ENCODE peak calls at places on chromosome 6, in eight cellular contexts. D is lower leg skin, U is psoas muscle, Y is thoracic aorta, W is retinal pigment epithelial cell, G is A549, C is AG09309, H is tibial artery. A is an unnamed sample.

GRCh38 chr6:25619222-25619621 is 32.8 kb upstream of the SCGN start:
- DNase-seq in Y (no peak), G (no peak), C (no peak), H (no peak), W (no peak), U (no peak), D (no peak), A (no peak)

GRCh38 chr6:41200296-41200900 is 551 bp downstream of the TREML2 start:
- DNase-seq in D (no peak), U (no peak), C (no peak), Y (no peak), W (no peak), G (no peak), H (peak), A (no peak)

GRCh38 chr6:144745434-144745833 is 460.3 kb downstream of the UTRN start:
- DNase-seq in D (no peak), Y (no peak), G (no peak), U (no peak), H (no peak), C (no peak), W (no peak), A (no peak)

GRCh38 chr6:134099770-134100169 is 47.3 kb upstream of the SLC2A12 start:
- DNase-seq in H (no peak), G (no peak), W (no peak), C (no peak), U (no peak), Y (no peak), D (no peak), A (no peak)

GRCh38 chr6:147087641-147088040 is 116.6 kb upstream of the STXBP5 start:
- DNase-seq in Y (no peak), C (no peak), U (no peak), W (no peak), H (no peak), G (no peak), D (no peak), A (no peak)

GRCh38 chr6:41892921-41893564 is 2.1 kb downstream of the USP49 start:
- DNase-seq in U (no peak), G (no peak), D (no peak), W (no peak), Y (no peak), H (no peak), C (no peak), A (no peak)

GRCh38 chr6:144619983-144620382 is 334.8 kb downstream of the UTRN start:
- DNase-seq in Y (no peak), W (no peak), C (no peak), D (no peak), H (no peak), U (no peak), G (no peak), A (no peak)

GRCh38 chr6:144482142-144482541 is 197.0 kb downstream of the UTRN start:
- DNase-seq in H (peak), U (peak), W (peak), Y (peak), D (peak), C (peak), G (peak), A (peak)

GRCh38 chr6:161369339-161369738 is 95.5 kb upstream of the AGPAT4 start:
- DNase-seq in Y (no peak), H (no peak), G (peak), U (no peak), C (peak), D (no peak), W (peak), A (peak)

GRCh38 chr6:123534264-123534663 is 102.5 kb downstream of the TRDN start:
- DNase-seq in D (no peak), G (no peak), H (no peak), W (no peak), Y (no peak), C (no peak), U (no peak), A (no peak)

GRCh38 chr6:149723771-149724417 is 6.0 kb upstream of the LATS1 start:
- DNase-seq in C (no peak), Y (no peak), U (no peak), H (peak), G (peak), W (peak), D (no peak), A (no peak)

GRCh38 chr6:131761061-131761761 is 46.6 kb upstream of the ENPP1 start:
- DNase-seq in W (no peak), C (peak), U (no peak), G (no peak), D (no peak), Y (no peak), H (no peak), A (no peak)

GRCh38 chr6:72930733-72931132 is 294.6 kb downstream of the KHDC1L start:
- DNase-seq in G (no peak), Y (no peak), U (no peak), H (no peak), D (no peak), W (no peak), C (no peak), A (no peak)

GRCh38 chr6:169236545-169236944 is 17.1 kb downstream of the THBS2 start:
- DNase-seq in D (peak), G (no peak), H (no peak), C (no peak), W (no peak), Y (no peak), U (no peak), A (peak)
- TF ChIP-seq CTCF in D (no peak), G (no peak), H (no peak), C (no peak), W (no peak), Y (no peak), U (no peak), A (no peak)

DNA sequence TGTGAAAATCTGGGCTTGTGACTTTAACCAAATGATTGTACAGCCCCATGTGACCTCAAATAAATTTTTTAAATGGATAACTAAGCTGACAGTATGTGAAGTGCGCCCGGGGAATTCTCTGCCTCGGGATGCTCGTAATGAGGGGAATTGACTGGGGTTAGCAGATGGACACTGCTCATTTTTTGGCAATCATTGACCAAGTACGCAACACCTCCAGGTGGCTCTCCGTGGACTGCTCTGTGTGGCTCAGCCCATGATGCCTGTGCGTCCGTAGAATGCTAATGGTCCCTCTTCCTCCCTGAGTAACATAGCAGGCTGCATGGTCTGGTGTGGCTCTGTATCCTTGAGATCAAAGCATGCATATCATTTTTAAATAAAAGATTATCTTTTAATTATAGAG is 42.4 kb downstream of the FARS2 start:
- DNase-seq in D (no peak), G (no peak), H (no peak), U (no peak), Y (no peak), W (no peak), C (no peak), A (no peak)
- TF ChIP-seq CTCF in D (no peak), G (no peak), H (no peak), U (no peak), Y (no peak), W (no peak), C (no peak), A (no peak)

DNA sequence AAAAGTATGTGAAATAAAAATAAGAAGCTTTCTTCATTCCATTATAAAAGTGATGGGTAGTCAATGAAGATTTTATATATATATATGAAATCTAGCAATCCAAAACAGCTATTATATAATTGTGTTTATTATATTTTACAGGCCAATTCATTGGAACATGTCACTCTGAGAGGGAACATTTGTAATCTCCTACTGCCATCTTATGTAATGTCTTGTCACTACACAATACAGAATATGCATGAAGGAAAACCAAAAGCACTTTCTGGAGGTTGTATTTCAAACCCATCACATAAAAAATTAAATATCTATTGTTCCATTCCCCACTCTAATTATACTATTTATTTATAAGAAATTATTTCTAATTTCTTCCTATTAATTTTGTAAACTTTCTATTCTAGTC is 31.5 kb upstream of the IRAK1BP1 start:
- DNase-seq in H (no peak), U (no peak), D (no peak), C (no peak), G (peak), Y (no peak), W (no peak), A (no peak)
- TF ChIP-seq CTCF in H (no peak), U (no peak), D (no peak), C (peak), G (peak), Y (peak), W (no peak), A (no peak)

GRCh38 chr6:116461563-116462507 is 660 bp downstream of the CALHM6 start:
- DNase-seq in Y (no peak), C (no peak), U (peak), G (no peak), D (no peak), H (no peak), W (no peak), A (no peak)
- TF ChIP-seq CTCF in Y (no peak), C (no peak), U (no peak), G (no peak), D (no peak), H (no peak), W (no peak), A (no peak)

DNA sequence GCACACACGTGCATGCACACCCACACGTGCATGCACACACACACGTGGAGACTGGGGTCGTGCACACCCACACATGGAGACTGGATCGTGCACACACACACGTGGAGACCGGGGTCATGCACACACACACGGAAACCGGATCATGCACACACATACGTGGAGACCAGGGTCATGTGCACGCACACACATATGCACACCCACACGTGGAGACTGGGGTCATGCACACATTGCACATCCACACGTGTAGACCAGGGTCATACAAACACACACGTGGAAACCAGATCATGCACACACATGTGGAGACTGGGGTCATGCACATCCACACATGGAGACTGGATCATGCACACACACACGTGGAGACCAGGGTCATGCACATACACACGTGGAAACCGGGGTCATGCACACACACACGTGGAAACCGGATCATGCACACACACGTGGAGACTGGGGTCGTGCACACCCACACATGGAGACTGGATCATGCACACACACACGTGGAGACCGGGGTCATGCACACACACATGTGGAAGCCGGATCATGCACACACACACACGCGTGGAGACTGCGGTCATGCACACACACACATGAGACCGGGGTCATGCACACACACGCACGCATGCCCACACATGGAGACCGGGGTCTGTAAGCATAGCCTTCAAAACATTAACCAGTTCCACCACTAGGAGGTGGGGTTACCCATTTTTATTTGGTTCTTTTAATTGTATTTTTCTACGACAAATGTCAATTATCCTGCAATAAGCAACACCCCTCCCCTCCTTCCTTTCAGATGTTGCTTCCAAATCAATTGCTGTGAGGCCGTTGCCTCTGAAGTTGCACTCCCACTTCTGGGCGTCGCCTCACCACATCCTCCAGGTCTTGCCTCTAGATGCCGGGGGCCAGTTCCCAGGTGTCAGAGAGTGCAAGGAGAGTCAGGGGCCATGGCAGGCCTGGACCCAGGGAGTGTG is 95.8 kb downstream of the TMEM242 start:
- DNase-seq in Y (no peak), C (no peak), G (no peak), W (no peak), U (no peak), D (peak), H (no peak), A (no peak)
- TF ChIP-seq CTCF in Y (no peak), C (peak), G (no peak), W (peak), U (no peak), D (no peak), H (no peak), A (no peak)

GRCh38 chr6:170297577-170298330 is 6.9 kb upstream of the DLL1 start:
- DNase-seq in W (no peak), U (no peak), H (no peak), D (no peak), Y (no peak), G (no peak), C (no peak), A (no peak)

GRCh38 chr6:170298688-170299087 is 7.8 kb upstream of the DLL1 start:
- DNase-seq in G (no peak), U (no peak), Y (no peak), W (no peak), D (no peak), H (no peak), C (no peak), A (no peak)

GRCh38 chr6:170305772-170306323 is 710 bp upstream of the FAM120B start:
- DNase-seq in D (no peak), C (no peak), Y (no peak), G (no peak), H (no peak), W (no peak), U (no peak), A (no peak)

GRCh38 chr6:170296746-170297576 is 6.1 kb upstream of the DLL1 start:
- DNase-seq in U (no peak), Y (no peak), D (no peak), W (no peak), H (no peak), G (no peak), C (no peak), A (no peak)

DNA sequence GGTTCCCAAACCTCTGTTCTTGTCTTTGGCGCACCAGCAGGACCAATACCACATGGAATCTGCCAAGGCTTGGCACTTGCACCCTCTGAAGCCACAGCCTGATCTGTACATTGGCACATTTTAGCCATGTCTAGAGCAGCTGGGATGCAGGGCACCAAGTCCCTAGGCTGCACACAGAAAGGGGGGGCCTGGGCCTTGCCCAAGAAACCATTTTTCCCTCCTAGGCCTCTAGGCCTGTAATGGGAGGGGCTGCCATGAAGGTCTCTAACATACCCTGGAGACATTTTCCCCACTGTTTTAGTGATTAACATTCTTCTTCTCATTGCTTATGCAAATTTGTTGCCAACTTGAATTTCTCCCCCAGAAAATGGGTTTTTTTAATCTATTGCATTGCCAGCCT is 5.4 kb upstream of the FAM120B start:
- DNase-seq in W (no peak), U (no peak), G (no peak), H (no peak), D (no peak), C (no peak), Y (no peak), A (no peak)
- TF ChIP-seq CTCF in W (no peak), U (no peak), G (no peak), H (no peak), D (no peak), C (no peak), Y (no peak), A (no peak)

GRCh38 chr6:43951063-43951755 is 176.0 kb downstream of the MRPL14 start:
- DNase-seq in W (no peak), H (no peak), C (no peak), U (peak), D (peak), Y (no peak), G (peak), A (no peak)
- TF ChIP-seq CTCF in W (peak), H (no peak), C (peak), U (peak), D (peak), Y (no peak), G (peak), A (no peak)

DNA sequence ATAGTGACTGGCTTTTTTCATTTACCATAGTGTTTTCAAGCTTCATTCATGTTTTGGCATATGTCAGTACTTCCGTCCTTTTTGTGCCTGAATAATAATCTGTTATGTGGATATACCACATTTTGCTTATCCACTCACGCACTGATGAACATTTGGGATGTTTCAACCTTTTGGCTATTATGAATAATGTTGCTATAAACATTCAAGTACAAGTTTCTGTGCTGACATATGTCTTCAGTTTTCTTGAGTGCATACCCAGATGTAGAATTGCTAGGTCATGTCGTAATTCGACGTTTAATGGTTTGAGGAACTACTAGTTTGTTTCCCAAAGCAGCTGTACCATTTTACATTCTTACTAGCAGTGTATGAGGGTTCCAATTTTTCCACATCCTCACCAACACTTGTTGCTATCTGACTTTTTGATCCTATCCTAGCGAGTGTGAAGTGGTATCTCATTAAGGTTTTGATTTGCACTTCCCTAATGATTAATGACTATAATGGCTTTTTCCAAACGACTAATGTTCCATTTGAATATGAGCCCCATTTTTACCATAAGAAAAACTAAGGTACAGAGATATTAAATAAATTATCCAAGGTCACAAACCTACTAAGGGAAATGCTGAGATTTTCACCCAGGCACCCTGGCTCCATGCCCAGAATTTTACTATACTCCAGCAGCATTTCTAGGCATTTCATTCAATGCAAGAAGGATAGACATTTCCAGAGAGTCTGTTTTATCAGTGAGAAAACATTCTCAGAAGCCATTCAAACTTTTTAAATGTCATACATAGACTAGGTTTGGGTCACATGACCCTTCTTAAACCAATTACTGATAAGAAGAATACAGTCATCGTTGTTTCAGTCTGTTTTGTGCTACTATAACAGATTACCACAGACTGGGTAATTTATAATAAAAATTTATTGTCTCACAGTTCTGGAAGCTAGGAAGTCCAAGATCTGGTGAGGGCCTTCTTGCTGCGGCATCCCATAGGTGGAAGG is 71.1 kb upstream of the RUNX2 start:
- DNase-seq in D (no peak), C (no peak), H (no peak), G (no peak), U (no peak), Y (no peak), W (no peak), A (no peak)
- TF ChIP-seq CTCF in D (no peak), C (no peak), H (no peak), G (no peak), U (no peak), Y (no peak), W (no peak), A (no peak)